ENCODE peak calls at places on chromosomes 3 and 15, in six cellular contexts. M is lower lobe of right lung, Q is GM13976, H is cardiac muscle cell, X is osteocyte, S is kidney epithelial cell. G is an unnamed sample.

GRCh38 chr3:55405436-55405835 is 81.7 kb downstream of the WNT5A start:
- DNase-seq in M (no peak), Q (no peak), H (peak; percentile 37), X (no peak), S (no peak), G (no peak)

GRCh38 chr3:73365756-73366397 is 258.9 kb downstream of the PDZRN3 start:
- DNase-seq in M (no peak), Q (no peak), H (no peak), X (no peak), S (no peak), G (no peak)

GRCh38 chr3:57073628-57074027 is 13.2 kb downstream of the SPATA12 start:
- DNase-seq in M (no peak), Q (no peak), H (no peak), X (no peak), S (no peak), G (no peak)

GRCh38 chr3:87426916-87427315 is 150.5 kb upstream of the POU1F1 start:
- DNase-seq in M (no peak), Q (no peak), H (no peak), X (no peak), S (no peak), G (no peak)

GRCh38 chr3:77071806-77072205 is 31.9 kb downstream of the ROBO2 start:
- DNase-seq in M (no peak), Q (no peak), H (no peak), X (no peak), S (no peak), G (no peak)

GRCh38 chr3:14148041-14148985 is 23.5 kb downstream of the TMEM43 start:
- DNase-seq in M (no peak), Q (no peak), H (no peak), X (peak; percentile 66), S (no peak), G (no peak)

GRCh38 chr15:73116164-73116563 is 63.9 kb downstream of the NEO1 start:
- DNase-seq in M (no peak), Q (no peak), H (no peak), X (no peak), S (no peak), G (no peak)

GRCh38 chr3:78751266-78751665 is 1016.5 kb downstream of the ROBO1 start:
- DNase-seq in M (no peak), Q (no peak), H (no peak), X (no peak), S (no peak), G (no peak)

GRCh38 chr15:41927516-41927915 is 33.7 kb upstream of the SPTBN5 start:
- DNase-seq in M (no peak), Q (no peak), H (no peak), X (no peak), S (no peak), G (no peak)

GRCh38 chr3:54342676-54343075 is 220.3 kb downstream of the CACNA2D3 start:
- DNase-seq in M (no peak), Q (no peak), H (no peak), X (no peak), S (no peak), G (no peak)

GRCh38 chr3:140207541-140207940 is 272.6 kb downstream of the CLSTN2 start:
- DNase-seq in M (no peak), Q (no peak), H (no peak), X (no peak), S (no peak), G (no peak)

GRCh38 chr3:36714343-36714742 is 50.0 kb downstream of the DCLK3 start:
- DNase-seq in M (no peak), Q (no peak), H (no peak), X (no peak), S (no peak), G (no peak)

GRCh38 chr15:46471096-46471495 is 836.3 kb downstream of the SQOR start:
- DNase-seq in M (no peak), Q (no peak), H (no peak), X (no peak), S (no peak), G (no peak)

GRCh38 chr3:105365536-105366301 is 990 bp upstream of the ALCAM start:
- DNase-seq in M (no peak), Q (no peak), H (peak; percentile 23), X (no peak), S (no peak), G (no peak)

GRCh38 chr3:188253800-188254452 is 100.0 kb downstream of the LPP start:
- DNase-seq in M (no peak), Q (no peak), H (no peak), X (no peak), S (no peak), G (no peak)

GRCh38 chr3:188255190-188255589 is 101.2 kb downstream of the LPP start:
- DNase-seq in M (no peak), Q (no peak), H (no peak), X (no peak), S (no peak), G (no peak)

GRCh38 chr3:188256764-188257163 is 102.8 kb downstream of the LPP start:
- DNase-seq in M (no peak), Q (no peak), H (no peak), X (no peak), S (no peak), G (no peak)

GRCh38 chr3:188254489-188255070 is 100.6 kb downstream of the LPP start:
- DNase-seq in M (no peak), Q (no peak), H (no peak), X (no peak), S (no peak), G (no peak)

DNA sequence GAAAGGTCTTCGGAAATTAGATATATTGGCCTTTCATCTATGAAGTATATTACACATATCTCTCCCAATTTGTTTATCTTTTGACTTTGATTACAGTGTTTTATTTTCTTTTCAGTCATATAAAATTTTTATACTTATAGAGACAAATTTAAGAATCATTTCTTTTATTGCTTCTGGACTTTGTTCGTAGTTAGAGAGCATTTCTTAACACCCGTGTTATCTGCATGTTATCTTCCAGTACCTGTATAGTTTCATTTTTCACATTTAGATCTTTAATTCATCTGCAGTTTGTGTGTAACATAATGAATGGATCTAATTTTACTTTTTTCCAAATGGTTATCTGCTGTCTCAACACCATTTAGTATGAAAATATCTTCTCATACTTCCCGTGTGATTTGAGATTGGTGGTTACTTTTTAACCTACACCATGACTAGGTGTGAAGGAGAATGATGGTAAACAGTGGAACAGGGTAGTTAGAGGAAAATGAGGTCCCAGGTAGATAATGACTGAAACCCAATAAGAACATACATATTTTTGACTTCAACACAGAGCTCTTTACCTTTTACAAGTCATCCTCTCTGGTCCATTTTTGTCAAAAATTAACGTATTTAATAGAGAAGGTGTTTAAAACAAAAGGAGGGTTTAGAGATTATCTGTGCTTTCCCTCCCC is 99.3 kb downstream of the LPP start:
- DNase-seq in M (no peak), Q (no peak), H (no peak), X (no peak), S (no peak), G (no peak)
- TF ChIP-seq CTCF in M (no peak), Q (no peak), H (no peak), X (no peak), S (no peak), G (no peak)

DNA sequence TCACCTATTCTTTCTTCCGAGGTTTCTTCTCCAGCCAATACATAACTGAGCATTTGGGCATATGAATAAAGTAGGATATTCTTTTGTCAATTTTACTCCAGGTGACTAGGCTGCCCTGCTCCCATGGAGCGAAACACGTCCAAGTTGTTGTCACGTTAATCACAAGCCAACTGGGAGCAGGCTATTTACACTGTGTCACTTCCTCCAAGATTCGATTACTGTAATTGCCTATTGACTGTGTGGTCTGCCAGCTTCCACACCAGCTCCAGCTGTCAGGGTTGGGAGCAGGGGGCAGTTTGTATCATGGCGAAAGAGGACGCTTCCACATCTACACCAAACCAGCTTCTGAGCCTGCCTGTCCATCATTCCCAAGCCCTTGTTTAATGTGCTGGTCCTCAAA is 89.2 kb upstream of the RORA start:
- DNase-seq in M (no peak), Q (no peak), H (no peak), X (no peak), S (no peak), G (no peak)
- TF ChIP-seq CTCF in M (no peak), Q (no peak), H (no peak), X (no peak), S (no peak), G (no peak)

GRCh38 chr3:64427671-64428070 is 202.4 kb upstream of the PRICKLE2 start:
- DNase-seq in M (no peak), Q (no peak), H (no peak), X (no peak), S (no peak), G (no peak)

GRCh38 chr3:64422192-64422591 is 196.9 kb upstream of the PRICKLE2 start:
- DNase-seq in M (no peak), Q (no peak), H (no peak), X (no peak), S (no peak), G (no peak)

GRCh38 chr3:64431717-64432116 is 206.5 kb upstream of the PRICKLE2 start:
- DNase-seq in M (no peak), Q (no peak), H (no peak), X (no peak), S (no peak), G (no peak)

GRCh38 chr3:64422932-64423331 is 197.7 kb upstream of the PRICKLE2 start:
- DNase-seq in M (no peak), Q (no peak), H (no peak), X (no peak), S (no peak), G (no peak)

GRCh38 chr3:64426551-64426950 is 201.3 kb upstream of the PRICKLE2 start:
- DNase-seq in M (no peak), Q (no peak), H (no peak), X (no peak), S (no peak), G (no peak)
- TF ChIP-seq CTCF in M (no peak), Q (no peak), H (no peak), X (no peak), S (no peak), G (no peak)

GRCh38 chr3:153162513-153163348 is 705 bp downstream of the RAP2B start:
- DNase-seq in M (peak; percentile 69), Q (peak; percentile 56), H (peak; percentile 59), X (no peak), S (no peak), G (peak; percentile 49)

GRCh38 chr3:153163349-153164008 is 1.5 kb downstream of the RAP2B start:
- DNase-seq in M (no peak), Q (no peak), H (peak; percentile 7), X (no peak), S (no peak), G (no peak)

GRCh38 chr3:153166206-153166605 is 4.2 kb downstream of the RAP2B start:
- DNase-seq in M (no peak), Q (no peak), H (no peak), X (no peak), S (no peak), G (no peak)

GRCh38 chr3:153164009-153164550 is 2.1 kb downstream of the RAP2B start:
- DNase-seq in M (no peak), Q (no peak), H (no peak), X (no peak), S (no peak), G (no peak)

DNA sequence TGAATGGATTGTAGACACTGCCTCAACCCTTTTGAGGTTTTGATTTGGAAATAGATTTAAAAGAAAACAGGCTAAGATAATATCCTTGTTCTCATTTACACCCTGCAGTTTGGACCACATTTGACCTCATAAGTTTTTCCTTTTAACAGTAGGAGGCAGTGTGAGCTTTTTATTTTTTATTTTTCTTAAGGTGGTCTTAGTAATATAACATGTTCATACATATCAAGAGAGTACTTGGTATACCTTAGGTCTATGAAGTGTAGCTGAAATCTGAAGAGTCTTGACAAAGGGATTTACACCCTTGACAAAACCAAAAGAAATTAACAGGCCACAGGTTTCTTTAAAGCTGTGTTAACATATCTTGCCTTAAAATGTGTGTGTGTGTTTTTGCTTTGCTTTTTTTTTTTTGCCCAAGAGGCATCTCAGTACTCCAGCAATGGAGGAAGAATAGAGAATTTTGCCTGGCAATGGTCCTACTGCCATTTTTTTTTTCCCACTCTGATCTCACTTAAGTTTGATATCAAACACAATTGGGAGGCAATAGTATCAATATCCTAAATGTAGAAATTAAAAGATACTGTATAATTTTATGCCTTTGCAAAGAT is 3.3 kb downstream of the RAP2B start:
- DNase-seq in M (no peak), Q (no peak), H (no peak), X (no peak), S (no peak), G (no peak)
- TF ChIP-seq CTCF in M (peak; percentile 33), Q (peak; percentile 21), H (peak; percentile 27), X (peak; percentile 57), S (peak; percentile 33), G (peak; percentile 60)

G was measured in CD14-positive monocyte.